ENCODE peak calls at places on chromosomes 3 and 15, in seven cellular contexts. M is MCF 10A; F is astrocyte; A is cardiac muscle cell; C is astrocyte of the spinal cord; T is activated CD8-positive, alpha-beta T cell treated with anti-CD3 and anti-CD28 coated beads for 36 hours; X is PC-3. V is an unnamed sample.

GRCh38 chr15:67120839-67121540 is 55.6 kb downstream of the SMAD3 start:
- DNase-seq in M (peak), F (peak), A (no peak), C (peak), T (peak), X (peak), V (peak)

GRCh38 chr3:5197470-5198312 is 10.2 kb downstream of the EDEM1 start:
- DNase-seq in M (peak), F (peak), A (no peak), C (peak), T (peak), X (peak), V (peak)

GRCh38 chr15:71494565-71494964 is 315.8 kb upstream of the NR2E3 start:
- DNase-seq in M (no peak), F (no peak), A (no peak), C (no peak), T (no peak), X (no peak), V (no peak)

GRCh38 chr3:40185029-40185695 is 124.3 kb upstream of the EIF1B start:
- DNase-seq in M (no peak), F (no peak), A (no peak), C (no peak), T (peak), X (no peak), V (no peak)

GRCh38 chr15:89673162-89673506 is 6.0 kb downstream of the PLIN1 start:
- DNase-seq in M (peak), F (no peak), A (peak), C (no peak), T (peak), X (peak), V (peak)

GRCh38 chr3:172877011-172877410 is 126.5 kb downstream of the ECT2 start:
- DNase-seq in M (no peak), F (no peak), A (peak), C (no peak), T (no peak), X (no peak), V (no peak)

GRCh38 chr3:127289646-127290575 is 2.1 kb upstream of the PRR20G start:
- DNase-seq in M (no peak), F (peak), A (no peak), C (peak), T (peak), X (no peak), V (no peak)

GRCh38 chr3:168081856-168082255 is 13.9 kb downstream of the GOLIM4 start:
- DNase-seq in M (no peak), F (no peak), A (no peak), C (no peak), T (no peak), X (no peak), V (no peak)

GRCh38 chr3:144018776-144019175 is 47.2 kb downstream of the DIPK2A start:
- DNase-seq in M (no peak), F (peak), A (no peak), C (peak), T (no peak), X (peak), V (no peak)

GRCh38 chr3:49213998-49214397 is 42.6 kb downstream of the KLHDC8B start:
- DNase-seq in M (no peak), F (no peak), A (no peak), C (no peak), T (no peak), X (no peak), V (no peak)

GRCh38 chr3:54660599-54661210 is 267.2 kb downstream of the LRTM1 start:
- DNase-seq in M (no peak), F (no peak), A (peak), C (no peak), T (no peak), X (no peak), V (no peak)

GRCh38 chr3:143644370-143645089 is 203.7 kb downstream of the SLC9A9 start:
- DNase-seq in M (peak), F (peak), A (peak), C (peak), T (peak), X (peak), V (peak)

GRCh38 chr15:98620020-98620419 is 28.3 kb upstream of the IGF1R start:
- DNase-seq in M (no peak), F (no peak), A (peak), C (no peak), T (no peak), X (no peak), V (no peak)

GRCh38 chr15:85649372-85649771 is 145.4 kb downstream of the KLHL25 start:
- DNase-seq in M (peak), F (peak), A (peak), C (peak), T (peak), X (no peak), V (peak)

GRCh38 chr3:125381743-125382142 is 6.6 kb upstream of the ZNF148 start:
- DNase-seq in M (no peak), F (no peak), A (no peak), C (peak), T (peak), X (peak), V (no peak)

GRCh38 chr3:64278631-64279030 is 53.4 kb upstream of the PRICKLE2 start:
- DNase-seq in M (no peak), F (peak), A (no peak), C (peak), T (no peak), X (peak), V (no peak)

GRCh38 chr3:151203053-151203420 is at the start of gene GPR171:
- DNase-seq in M (no peak), F (no peak), A (no peak), C (no peak), T (peak), X (no peak), V (peak)

GRCh38 chr3:36248374-36248773 is 131.9 kb upstream of the STAC start:
- DNase-seq in M (no peak), F (no peak), A (no peak), C (no peak), T (no peak), X (no peak), V (no peak)

GRCh38 chr3:149579838-149580542 is 77.8 kb downstream of the WWTR1 start:
- DNase-seq in M (peak), F (peak), A (no peak), C (peak), T (no peak), X (peak), V (no peak)

GRCh38 chr15:81310480-81310879 is 13.5 kb downstream of the STARD5 start:
- DNase-seq in M (no peak), F (no peak), A (no peak), C (no peak), T (no peak), X (no peak), V (no peak)

GRCh38 chr3:101072299-101072698 is 79.1 kb upstream of the ABI3BP start:
- DNase-seq in M (no peak), F (peak), A (no peak), C (peak), T (no peak), X (peak), V (no peak)

GRCh38 chr3:176927985-176928931 is 269.0 kb downstream of the TBL1XR1 start:
- DNase-seq in M (no peak), F (no peak), A (no peak), C (no peak), T (no peak), X (no peak), V (no peak)

GRCh38 chr15:62958528-62958927 is 84.0 kb upstream of the TPM1 start:
- DNase-seq in M (peak), F (no peak), A (no peak), C (no peak), T (no peak), X (peak), V (no peak)

GRCh38 chr3:15875016-15875689 is 77.4 kb upstream of the ANKRD28 start:
- DNase-seq in M (no peak), F (peak), A (no peak), C (peak), T (no peak), X (peak), V (no peak)

GRCh38 chr15:101207867-101208288 is 44.0 kb downstream of the CHSY1 start:
- DNase-seq in M (peak), F (peak), A (no peak), C (peak), T (no peak), X (peak), V (no peak)

GRCh38 chr15:42603978-42604377 is 28.6 kb downstream of the STARD9 start:
- DNase-seq in M (no peak), F (no peak), A (no peak), C (no peak), T (no peak), X (no peak), V (no peak)

GRCh38 chr3:148366743-148367410 is 330.8 kb upstream of the AGTR1 start:
- DNase-seq in M (peak), F (no peak), A (no peak), C (peak), T (no peak), X (peak), V (no peak)

GRCh38 chr3:13822042-13822441 is 57.8 kb downstream of the WNT7A start:
- DNase-seq in M (peak), F (no peak), A (no peak), C (no peak), T (peak), X (peak), V (no peak)

GRCh38 chr3:72161870-72162617 is 377.1 kb upstream of the PROK2 start:
- DNase-seq in M (peak), F (peak), A (no peak), C (peak), T (no peak), X (peak), V (no peak)

GRCh38 chr3:173614528-173614927 is 217.0 kb downstream of the NLGN1 start:
- DNase-seq in M (no peak), F (no peak), A (no peak), C (no peak), T (no peak), X (no peak), V (no peak)

GRCh38 chr15:88090406-88091085 is 166.0 kb downstream of the NTRK3 start:
- DNase-seq in M (no peak), F (no peak), A (no peak), C (no peak), T (no peak), X (no peak), V (no peak)

GRCh38 chr3:179045719-179046402 is 25.7 kb downstream of the ZMAT3 start:
- DNase-seq in M (no peak), F (no peak), A (peak), C (no peak), T (no peak), X (no peak), V (peak)

GRCh38 chr3:34973586-34973985 is 665.7 kb upstream of the ARPP21 start:
- DNase-seq in M (no peak), F (no peak), A (no peak), C (no peak), T (no peak), X (no peak), V (no peak)

DNA sequence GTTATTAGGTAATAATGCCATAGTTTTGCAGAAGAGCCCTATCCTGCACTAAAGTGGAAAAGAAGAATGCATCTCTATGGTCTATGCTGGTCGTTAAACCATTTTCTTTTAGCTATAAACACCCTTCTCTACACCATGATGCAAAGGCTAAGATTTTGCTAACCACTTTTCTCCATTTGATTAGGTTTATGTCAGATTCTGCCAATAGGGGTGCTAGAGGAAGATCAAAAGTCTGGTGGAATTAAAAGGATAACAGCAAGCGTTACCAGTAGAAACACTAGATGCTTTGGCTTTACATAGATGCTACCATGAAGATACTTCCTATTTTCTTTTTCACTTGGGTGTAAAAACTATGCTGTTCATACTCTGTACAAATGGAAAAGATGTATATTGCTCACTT is 669.8 kb upstream of the ARPP21 start:
- DNase-seq in M (peak), F (no peak), A (no peak), C (no peak), T (no peak), X (no peak), V (no peak)
- TF ChIP-seq CTCF in M (no peak), F (no peak), A (no peak), C (no peak), T (no peak), X (no peak), V (no peak)

GRCh38 chr3:157351981-157352380 is 84.7 kb upstream of the PTX3 start:
- DNase-seq in M (no peak), F (no peak), A (no peak), C (no peak), T (no peak), X (peak), V (no peak)
- TF ChIP-seq CTCF in M (peak), F (no peak), A (peak), C (peak), T (no peak), X (peak), V (no peak)

GRCh38 chr3:52829906-52830463 is 487 bp downstream of the ITIH4 start:
- DNase-seq in M (no peak), F (no peak), A (no peak), C (no peak), T (no peak), X (peak), V (no peak)

GRCh38 chr3:52827441-52827840 is 3.0 kb downstream of the ITIH4 start:
- DNase-seq in M (peak), F (peak), A (no peak), C (peak), T (no peak), X (no peak), V (no peak)

GRCh38 chr3:52829482-52829881 is 990 bp downstream of the ITIH4 start:
- DNase-seq in M (no peak), F (no peak), A (no peak), C (no peak), T (no peak), X (no peak), V (no peak)

GRCh38 chr3:52830535-52831258 is at the start of gene ITIH4:
- DNase-seq in M (peak), F (peak), A (no peak), C (no peak), T (no peak), X (peak), V (no peak)

GRCh38 chr3:52827866-52828376 is 2.6 kb downstream of the ITIH4 start:
- DNase-seq in M (no peak), F (no peak), A (no peak), C (no peak), T (no peak), X (no peak), V (no peak)
- TF ChIP-seq CTCF in M (no peak), F (no peak), A (peak), C (no peak), T (no peak), X (peak), V (no peak)

GRCh38 chr3:165210132-165210531 is 13.9 kb upstream of the SLITRK3 start:
- DNase-seq in M (peak), F (no peak), A (no peak), C (no peak), T (no peak), X (peak), V (no peak)
- TF ChIP-seq CTCF in M (no peak), F (peak), A (peak), C (peak), T (no peak), X (peak), V (no peak)

DNA sequence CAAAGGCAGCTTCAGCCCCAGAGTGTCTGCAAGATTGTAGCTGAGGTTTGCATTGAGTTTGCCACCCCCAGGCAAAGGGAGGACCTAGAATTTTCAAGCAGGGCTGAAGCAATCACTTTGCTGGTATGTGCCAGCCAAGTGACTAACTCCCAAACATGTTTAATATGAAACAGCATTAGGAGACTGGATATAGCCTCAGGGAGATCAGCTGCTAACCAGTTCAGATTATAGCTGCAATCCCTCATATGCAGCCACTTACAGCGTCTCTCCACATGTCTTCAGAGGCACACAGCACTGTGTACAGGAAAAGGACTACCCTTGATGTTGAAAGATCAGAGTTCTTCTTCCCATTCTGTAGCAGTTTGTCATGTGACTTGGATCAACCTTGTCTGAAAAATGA is 38.4 kb upstream of the PPP2R3A start:
- DNase-seq in M (peak), F (no peak), A (no peak), C (no peak), T (no peak), X (peak), V (no peak)
- TF ChIP-seq CTCF in M (no peak), F (no peak), A (no peak), C (no peak), T (no peak), X (no peak), V (no peak)

V was measured in GM10248.